ENCODE peak calls at places on chromosomes 5 and 9, in five cellular contexts. One of them, this sample, is unnamed.

GRCh38 chr5:1763548-1763911 is 36.1 kb downstream of the MRPL36 start:
- DNase-seq in Peyer's patch: peak
- DNase-seq in pancreas: no peak
- DNase-seq in hepatocyte: peak
- DNase-seq in GM23338: peak
- DNase-seq in this sample: no peak

GRCh38 chr9:121721770-121722169 is 70.3 kb downstream of the DAB2IP start:
- DNase-seq in Peyer's patch: no peak
- DNase-seq in pancreas: no peak
- DNase-seq in hepatocyte: no peak
- DNase-seq in GM23338: no peak
- DNase-seq in this sample: no peak

GRCh38 chr9:137479892-137480685 is 21.0 kb upstream of the NSMF start:
- DNase-seq in Peyer's patch: no peak
- DNase-seq in pancreas: no peak
- DNase-seq in hepatocyte: no peak
- DNase-seq in GM23338: peak
- DNase-seq in this sample: no peak

GRCh38 chr9:113401027-113401792 is at the start of gene ALAD:
- DNase-seq in Peyer's patch: peak
- DNase-seq in pancreas: peak
- DNase-seq in hepatocyte: peak
- DNase-seq in GM23338: peak
- DNase-seq in this sample: peak

GRCh38 chr5:66161356-66161755 is 17.3 kb downstream of the SREK1 start:
- DNase-seq in Peyer's patch: no peak
- DNase-seq in pancreas: no peak
- DNase-seq in hepatocyte: no peak
- DNase-seq in GM23338: no peak
- DNase-seq in this sample: no peak

GRCh38 chr9:91246842-91247241 is 114.9 kb downstream of the AUH start:
- DNase-seq in Peyer's patch: no peak
- DNase-seq in pancreas: no peak
- DNase-seq in hepatocyte: no peak
- DNase-seq in GM23338: no peak
- DNase-seq in this sample: no peak

GRCh38 chr5:120361941-120362340 is 102.2 kb upstream of the PRR16 start:
- DNase-seq in Peyer's patch: no peak
- DNase-seq in pancreas: no peak
- DNase-seq in hepatocyte: no peak
- DNase-seq in GM23338: no peak
- DNase-seq in this sample: no peak

GRCh38 chr5:1724822-1725602 is 74.6 kb downstream of the MRPL36 start:
- DNase-seq in Peyer's patch: no peak
- DNase-seq in pancreas: no peak
- DNase-seq in hepatocyte: no peak
- DNase-seq in GM23338: peak
- DNase-seq in this sample: no peak

GRCh38 chr9:22215492-22215891 is 206.4 kb upstream of the CDKN2B start:
- DNase-seq in Peyer's patch: no peak
- DNase-seq in pancreas: no peak
- DNase-seq in hepatocyte: no peak
- DNase-seq in GM23338: no peak
- DNase-seq in this sample: no peak

GRCh38 chr5:159084053-159084452 is 15.7 kb downstream of the EBF1 start:
- DNase-seq in Peyer's patch: no peak
- DNase-seq in pancreas: no peak
- DNase-seq in hepatocyte: no peak
- DNase-seq in GM23338: no peak
- DNase-seq in this sample: no peak

GRCh38 chr9:36858805-36859375 is 175.2 kb downstream of the PAX5 start:
- DNase-seq in Peyer's patch: no peak
- DNase-seq in pancreas: no peak
- DNase-seq in hepatocyte: no peak
- DNase-seq in GM23338: no peak
- DNase-seq in this sample: no peak

GRCh38 chr5:166430491-166431319 is 1860.7 kb upstream of the WWC1 start:
- DNase-seq in Peyer's patch: no peak
- DNase-seq in pancreas: no peak
- DNase-seq in hepatocyte: no peak
- DNase-seq in GM23338: peak
- DNase-seq in this sample: no peak

GRCh38 chr9:132824151-132824550 is 53.9 kb downstream of the AK8 start:
- DNase-seq in Peyer's patch: no peak
- DNase-seq in pancreas: no peak
- DNase-seq in hepatocyte: no peak
- DNase-seq in GM23338: no peak
- DNase-seq in this sample: no peak

GRCh38 chr5:142894749-142895148 is 124.6 kb downstream of the ARHGAP26 start:
- DNase-seq in Peyer's patch: no peak
- DNase-seq in pancreas: no peak
- DNase-seq in hepatocyte: no peak
- DNase-seq in GM23338: no peak
- DNase-seq in this sample: no peak

GRCh38 chr5:157476699-157477408 is 16.8 kb downstream of the NIPAL4 start:
- DNase-seq in Peyer's patch: no peak
- DNase-seq in pancreas: no peak
- DNase-seq in hepatocyte: peak
- DNase-seq in GM23338: peak
- DNase-seq in this sample: no peak

GRCh38 chr9:95506692-95507455 is 9.9 kb downstream of the PTCH1 start:
- DNase-seq in Peyer's patch: peak
- DNase-seq in pancreas: peak
- DNase-seq in hepatocyte: peak
- DNase-seq in GM23338: peak
- DNase-seq in this sample: peak

GRCh38 chr5:168347368-168347767 is 55.9 kb downstream of the WWC1 start:
- DNase-seq in Peyer's patch: no peak
- DNase-seq in pancreas: no peak
- DNase-seq in hepatocyte: no peak
- DNase-seq in GM23338: no peak
- DNase-seq in this sample: no peak
- TF ChIP-seq CTCF in Peyer's patch: no peak
- TF ChIP-seq CTCF in pancreas: no peak
- TF ChIP-seq CTCF in hepatocyte: no peak
- TF ChIP-seq CTCF in GM23338: no peak
- TF ChIP-seq CTCF in this sample: no peak

GRCh38 chr5:137735531-137736284 is at the start of gene KLHL3:
- DNase-seq in Peyer's patch: peak
- DNase-seq in pancreas: peak
- DNase-seq in hepatocyte: peak
- DNase-seq in GM23338: peak
- DNase-seq in this sample: peak
- TF ChIP-seq CTCF in Peyer's patch: peak
- TF ChIP-seq CTCF in pancreas: no peak
- TF ChIP-seq CTCF in hepatocyte: peak
- TF ChIP-seq CTCF in GM23338: peak
- TF ChIP-seq CTCF in this sample: no peak

DNA sequence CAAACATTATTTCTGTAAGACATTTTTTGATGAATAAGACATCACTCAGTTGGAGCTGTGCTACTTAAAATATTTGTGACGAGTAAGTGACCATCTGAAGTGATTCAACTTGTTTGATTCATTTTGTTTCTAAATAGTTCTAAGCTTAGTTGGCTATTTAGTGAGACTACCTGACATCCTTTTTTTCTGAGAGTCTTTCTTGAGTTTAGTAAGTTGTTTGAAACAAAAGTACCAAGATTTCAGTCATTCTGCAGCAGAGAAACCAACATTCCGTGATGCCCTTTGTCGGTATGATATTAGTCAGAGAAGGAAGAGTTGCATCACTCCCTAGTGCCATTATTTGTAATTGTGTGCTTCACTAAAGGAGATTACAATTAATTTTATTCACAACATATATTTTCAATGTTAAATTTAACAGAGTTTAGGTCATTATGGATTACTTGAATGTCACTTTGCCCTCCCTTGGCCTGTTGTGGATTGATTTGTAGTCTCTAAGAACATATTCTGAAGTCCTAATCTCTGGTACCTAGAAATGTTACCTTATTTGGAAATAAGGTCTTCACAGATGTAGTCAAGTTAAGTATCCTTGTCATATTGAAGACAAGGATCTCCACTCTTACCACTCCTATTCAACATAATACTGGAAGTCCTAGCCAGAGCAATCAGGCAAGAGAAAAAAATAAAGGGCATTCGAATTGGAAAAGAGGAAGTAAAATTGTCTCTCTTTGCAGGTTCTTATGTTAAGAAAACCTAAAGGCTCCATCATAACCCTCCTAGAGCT is 212.2 kb downstream of the PCSK1 start:
- DNase-seq in Peyer's patch: no peak
- DNase-seq in pancreas: no peak
- DNase-seq in hepatocyte: no peak
- DNase-seq in GM23338: no peak
- DNase-seq in this sample: no peak
- TF ChIP-seq CTCF in Peyer's patch: no peak
- TF ChIP-seq CTCF in pancreas: no peak
- TF ChIP-seq CTCF in hepatocyte: no peak
- TF ChIP-seq CTCF in GM23338: no peak
- TF ChIP-seq CTCF in this sample: no peak

GRCh38 chr9:136247551-136247916 is 1.9 kb upstream of the QSOX2 start:
- DNase-seq in Peyer's patch: no peak
- DNase-seq in pancreas: no peak
- DNase-seq in hepatocyte: no peak
- DNase-seq in GM23338: no peak
- DNase-seq in this sample: no peak
- TF ChIP-seq CTCF in Peyer's patch: no peak
- TF ChIP-seq CTCF in pancreas: no peak
- TF ChIP-seq CTCF in hepatocyte: no peak
- TF ChIP-seq CTCF in GM23338: no peak
- TF ChIP-seq CTCF in this sample: no peak

GRCh38 chr9:109190151-109190550 is 23.1 kb upstream of the FRRS1L start:
- DNase-seq in Peyer's patch: no peak
- DNase-seq in pancreas: no peak
- DNase-seq in hepatocyte: no peak
- DNase-seq in GM23338: no peak
- DNase-seq in this sample: no peak

GRCh38 chr9:109186857-109187256 is 19.8 kb upstream of the FRRS1L start:
- DNase-seq in Peyer's patch: no peak
- DNase-seq in pancreas: no peak
- DNase-seq in hepatocyte: no peak
- DNase-seq in GM23338: no peak
- DNase-seq in this sample: no peak

GRCh38 chr9:109194157-109194556 is 27.1 kb upstream of the FRRS1L start:
- DNase-seq in Peyer's patch: no peak
- DNase-seq in pancreas: no peak
- DNase-seq in hepatocyte: no peak
- DNase-seq in GM23338: no peak
- DNase-seq in this sample: no peak

GRCh38 chr9:109191746-109192145 is 24.7 kb upstream of the FRRS1L start:
- DNase-seq in Peyer's patch: no peak
- DNase-seq in pancreas: no peak
- DNase-seq in hepatocyte: no peak
- DNase-seq in GM23338: no peak
- DNase-seq in this sample: no peak

DNA sequence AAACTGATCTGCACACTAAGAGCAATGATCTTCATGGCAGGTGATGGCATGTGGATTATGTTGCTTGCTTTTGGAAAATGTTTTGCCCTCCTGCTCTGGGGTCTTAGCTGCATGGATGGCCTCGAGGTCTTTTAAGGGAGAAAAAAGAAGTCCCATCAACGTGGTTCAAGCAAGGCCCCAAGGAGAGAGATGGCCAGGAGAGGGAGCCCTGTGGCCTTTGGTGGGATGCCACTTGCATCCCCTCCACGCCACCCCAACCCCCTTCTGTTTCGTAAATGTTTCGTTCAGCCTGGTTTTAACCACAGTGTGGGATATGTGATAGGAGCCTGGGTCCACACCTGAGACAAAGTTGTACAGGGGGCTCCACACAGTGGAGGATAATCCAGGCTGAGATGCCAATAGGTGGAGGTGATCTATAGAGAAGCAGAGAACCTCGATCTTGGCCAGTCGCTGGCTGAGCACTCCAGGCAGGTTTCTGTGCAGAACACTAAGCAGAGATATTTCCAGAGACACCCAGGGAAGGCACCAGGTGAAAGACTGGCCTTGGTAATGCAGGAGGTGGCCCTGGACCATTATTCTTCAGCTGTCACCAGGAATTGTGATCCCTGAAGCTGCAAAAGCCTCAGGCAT is 25.8 kb upstream of the FRRS1L start:
- DNase-seq in Peyer's patch: peak
- DNase-seq in pancreas: peak
- DNase-seq in hepatocyte: peak
- DNase-seq in GM23338: peak
- DNase-seq in this sample: no peak
- TF ChIP-seq CTCF in Peyer's patch: peak
- TF ChIP-seq CTCF in pancreas: peak
- TF ChIP-seq CTCF in hepatocyte: peak
- TF ChIP-seq CTCF in GM23338: peak
- TF ChIP-seq CTCF in this sample: no peak

GRCh38 chr5:155001523-155001922 is 12.0 kb upstream of the KIF4B start:
- DNase-seq in Peyer's patch: no peak
- DNase-seq in pancreas: no peak
- DNase-seq in hepatocyte: no peak
- DNase-seq in GM23338: no peak
- DNase-seq in this sample: no peak

GRCh38 chr5:154999865-155000264 is 13.7 kb upstream of the KIF4B start:
- DNase-seq in Peyer's patch: no peak
- DNase-seq in pancreas: no peak
- DNase-seq in hepatocyte: no peak
- DNase-seq in GM23338: no peak
- DNase-seq in this sample: no peak

GRCh38 chr5:155008669-155009068 is 4.9 kb upstream of the KIF4B start:
- DNase-seq in Peyer's patch: no peak
- DNase-seq in pancreas: no peak
- DNase-seq in hepatocyte: no peak
- DNase-seq in GM23338: no peak
- DNase-seq in this sample: no peak

DNA sequence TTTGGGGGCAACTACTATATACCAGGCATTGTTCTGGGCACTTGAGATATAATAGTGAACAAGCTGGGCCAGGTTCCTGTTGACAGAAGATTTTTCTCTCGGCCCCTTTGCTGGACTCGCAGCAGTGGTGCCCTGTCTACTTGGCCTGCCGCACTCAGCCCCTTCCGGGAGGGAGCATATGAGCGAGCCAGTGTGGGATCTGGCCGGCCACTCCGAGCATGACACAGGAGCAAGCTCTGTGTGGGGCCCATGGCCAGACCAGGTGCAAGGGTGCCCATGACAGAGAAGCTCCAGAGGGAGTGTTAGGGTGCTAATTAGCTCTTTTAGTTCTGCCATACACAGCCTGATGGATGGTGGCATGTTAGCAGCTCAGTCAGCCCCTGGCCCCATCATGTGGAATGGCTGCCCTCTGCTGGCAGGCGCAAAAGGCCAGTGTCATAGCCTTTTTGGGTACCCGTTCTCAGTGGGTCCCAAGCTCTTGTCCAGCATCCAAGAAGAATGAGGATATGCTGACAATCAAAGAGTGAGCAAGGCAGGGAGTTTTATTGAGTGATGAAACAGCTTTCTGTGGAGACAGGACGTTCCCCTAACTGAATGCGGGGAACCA is 9.3 kb upstream of the KIF4B start:
- DNase-seq in Peyer's patch: peak
- DNase-seq in pancreas: no peak
- DNase-seq in hepatocyte: peak
- DNase-seq in GM23338: peak
- DNase-seq in this sample: no peak
- TF ChIP-seq CTCF in Peyer's patch: peak
- TF ChIP-seq CTCF in pancreas: no peak
- TF ChIP-seq CTCF in hepatocyte: peak
- TF ChIP-seq CTCF in GM23338: peak
- TF ChIP-seq CTCF in this sample: no peak

This sample was measured in natural killer cell.